ENCODE peak calls at places on chromosomes 12 and 14, in five cellular contexts. F is activated CD8-positive, alpha-beta memory T cell treated with anti-CD3 and anti-CD28 coated beads for 48 hours; L is NCI-H1436 treated with DMSO at 0.1 percent for 48 hours; B is OCI-M1; N is HFF-Myc. S is an unnamed sample.
A peak's percentile ranks its signal among the peaks of the same experiment; 100 is the strongest.

GRCh38 chr12:124548854-124549378 is 18.5 kb downstream of the NCOR2 start:
- DNase-seq in L (no peak), N (no peak), F (peak; percentile 9), B (no peak), S (no peak)

GRCh38 chr12:50195832-50196231 is 28.7 kb upstream of the CERS5 start:
- DNase-seq in F (no peak), L (no peak), B (no peak), N (no peak), S (no peak)

GRCh38 chr12:26240329-26240815 is 45.0 kb downstream of the SSPN start:
- DNase-seq in B (no peak), L (no peak), F (no peak), N (no peak), S (no peak)

GRCh38 chr14:102969060-102969791 is 46.8 kb downstream of the AMN start:
- DNase-seq in B (no peak), N (no peak), L (no peak), F (no peak), S (no peak)

GRCh38 chr12:23880988-23881387 is 68.5 kb downstream of the SOX5 start:
- DNase-seq in L (no peak), B (no peak), F (no peak), N (no peak), S (no peak)

GRCh38 chr14:22416193-22416592 is 172.8 kb downstream of the DAD1 start:
- DNase-seq in F (no peak), L (no peak), B (no peak), N (no peak), S (no peak)

GRCh38 chr14:78697341-78697740 is 527.2 kb downstream of the NRXN3 start:
- DNase-seq in N (peak; percentile 0), B (peak; percentile 35), F (no peak), L (no peak), S (peak; percentile 18)

GRCh38 chr12:30188602-30189326 is 405.0 kb upstream of the TMTC1 start:
- DNase-seq in N (no peak), F (no peak), L (no peak), B (no peak), S (no peak)

GRCh38 chr12:4908694-4909396 is 860 bp upstream of the KCNA1 start:
- DNase-seq in L (peak; percentile 74), B (no peak), F (no peak), N (no peak), S (no peak)

GRCh38 chr12:96396914-96397313 is 3.3 kb downstream of the CDK17 start:
- DNase-seq in F (no peak), B (no peak), L (no peak), N (no peak), S (no peak)

GRCh38 chr14:53183611-53184010 is 30.5 kb upstream of the DDHD1 start:
- DNase-seq in F (no peak), N (no peak), L (no peak), B (peak; percentile 21), S (no peak)

GRCh38 chr12:132071001-132071810 is 72.9 kb downstream of the DDX51 start:
- DNase-seq in N (no peak), F (no peak), L (no peak), B (no peak), S (peak; percentile 66)

GRCh38 chr14:37864128-37864527 is 268.7 kb downstream of the TTC6 start:
- DNase-seq in F (no peak), B (no peak), L (no peak), N (no peak), S (no peak)

GRCh38 chr14:100147181-100147631 is 12.2 kb downstream of the DEGS2 start:
- DNase-seq in F (peak; percentile 29), L (no peak), B (no peak), N (no peak), S (peak; percentile 32)

GRCh38 chr14:63375772-63376171 is 57.0 kb upstream of the GPHB5 start:
- DNase-seq in B (no peak), F (no peak), N (no peak), L (no peak), S (no peak)

GRCh38 chr12:46217686-46218508 is 50.9 kb downstream of the SLC38A1 start:
- DNase-seq in N (no peak), F (no peak), L (no peak), B (peak; percentile 85), S (peak; percentile 96)

GRCh38 chr14:55123101-55123500 is 6.0 kb upstream of the LGALS3 start:
- DNase-seq in B (no peak), F (no peak), N (no peak), L (no peak), S (no peak)

GRCh38 chr12:107992870-107993451 is 136.1 kb upstream of the WSCD2 start:
- DNase-seq in F (no peak), L (no peak), N (peak; percentile 7), B (peak; percentile 52), S (peak; percentile 64)

GRCh38 chr12:123063535-123063934 is 83.1 kb downstream of the ARL6IP4 start:
- DNase-seq in L (no peak), B (peak; percentile 33), N (no peak), F (no peak), S (peak; percentile 71)

GRCh38 chr12:112607427-112607826 is 184.1 kb upstream of the RPH3A start:
- DNase-seq in N (no peak), L (no peak), F (no peak), B (no peak), S (no peak)

GRCh38 chr12:4027412-4027811 is 154.2 kb upstream of the PARP11 start:
- DNase-seq in F (peak; percentile 23), L (no peak), N (no peak), B (peak; percentile 39), S (peak; percentile 6)

GRCh38 chr12:113961921-113962710 is 4.0 kb downstream of the RBM19 start:
- DNase-seq in F (peak; percentile 30), N (peak; percentile 25), L (no peak), B (peak; percentile 5), S (peak; percentile 88)

GRCh38 chr12:14394317-14395058 is 29.0 kb downstream of the ATF7IP start:
- DNase-seq in B (peak; percentile 95), N (peak; percentile 71), F (no peak), L (peak; percentile 70), S (peak; percentile 78)

GRCh38 chr14:85423889-85424288 is 106.1 kb upstream of the FLRT2 start:
- DNase-seq in B (no peak), L (no peak), F (no peak), N (no peak), S (no peak)

GRCh38 chr12:133251732-133252131 is 16.1 kb upstream of the ANHX start:
- DNase-seq in B (no peak), N (no peak), L (no peak), F (no peak), S (no peak)

GRCh38 chr12:56581418-56582145 is 48.5 kb downstream of the BAZ2A start:
- DNase-seq in L (no peak), B (peak; percentile 40), N (no peak), F (peak; percentile 18), S (peak; percentile 96)

GRCh38 chr14:102822311-102822863 is 45.1 kb downstream of the TRAF3 start:
- DNase-seq in B (no peak), F (no peak), N (no peak), L (no peak), S (no peak)

GRCh38 chr12:2823483-2823882 is 11.0 kb downstream of the ITFG2 start:
- DNase-seq in B (no peak), N (no peak), F (no peak), L (no peak), S (no peak)

GRCh38 chr14:64035143-64035542 is 182.3 kb downstream of the SYNE2 start:
- DNase-seq in F (no peak), L (no peak), B (no peak), N (no peak), S (no peak)

GRCh38 chr12:89328483-89329030 is 23.7 kb downstream of the DUSP6 start:
- DNase-seq in F (no peak), N (no peak), B (no peak), L (no peak), S (no peak)

GRCh38 chr14:36942522-36943245 is 229.7 kb downstream of the SLC25A21 start:
- DNase-seq in L (no peak), N (no peak), F (no peak), B (no peak), S (no peak)

GRCh38 chr12:22275847-22276246 is 58.7 kb downstream of the ST8SIA1 start:
- DNase-seq in N (peak; percentile 88), F (no peak), B (no peak), L (no peak), S (no peak)

GRCh38 chr12:114918535-114919233 is 234.7 kb upstream of the TBX3 start:
- DNase-seq in L (no peak), F (no peak), N (no peak), B (no peak), S (no peak)

GRCh38 chr12:131050463-131051154 is 96.9 kb downstream of the ADGRD1 start:
- DNase-seq in B (no peak), N (no peak), F (no peak), L (no peak), S (no peak)

GRCh38 chr12:50542448-50542847 is 37.7 kb downstream of the DIP2B start:
- DNase-seq in L (no peak), N (no peak), F (no peak), B (no peak), S (no peak)

GRCh38 chr14:103354141-103354540 is 20.1 kb downstream of the EIF5 start:
- DNase-seq in B (no peak), F (no peak), L (no peak), N (no peak), S (no peak)

GRCh38 chr12:27840229-27840999 is 60.4 kb upstream of the MANSC4 start:
- DNase-seq in B (peak; percentile 69), F (no peak), N (no peak), L (no peak), S (peak; percentile 70)

GRCh38 chr12:52616680-52617402 is 1.5 kb downstream of the KRT73 start:
- DNase-seq in N (no peak), F (no peak), B (no peak), L (no peak), S (no peak)

GRCh38 chr12:96431067-96431466 is 30.8 kb upstream of the CDK17 start:
- DNase-seq in B (no peak), N (no peak), L (no peak), F (no peak), S (no peak)

S was measured in NB4.